ENCODE peak calls at places on chromosomes 3 and 15, in eight cellular contexts. O is GM12865, V is AG04450, P is fibroblast of mammary gland, D is ovary, R is dorsolateral prefrontal cortex, B is stomach, I is A549. M is an unnamed sample.

GRCh38 chr15:60555814-60556213 is 76.9 kb upstream of the ICE2 start:
- DNase-seq in I (no peak), O (peak), B (no peak), D (no peak), P (no peak), R (no peak), V (no peak), M (no peak)

GRCh38 chr3:197736010-197736490 is 654 bp downstream of the RUBCN start:
- DNase-seq in V (no peak), B (peak), D (no peak), R (no peak), O (peak), I (peak), P (no peak), M (peak)

GRCh38 chr3:52021869-52022268 is 26.2 kb upstream of the RPL29 start:
- DNase-seq in I (no peak), D (no peak), P (no peak), O (peak), R (peak), V (no peak), B (no peak), M (no peak)

GRCh38 chr3:26449996-26450395 is 172.6 kb upstream of the LRRC3B start:
- DNase-seq in I (no peak), B (no peak), D (no peak), V (no peak), P (no peak), R (no peak), O (no peak), M (no peak)

GRCh38 chr15:78437107-78437761 is 782 bp upstream of the IREB2 start:
- DNase-seq in O (no peak), V (no peak), P (no peak), R (no peak), B (no peak), D (no peak), I (peak), M (no peak)

GRCh38 chr3:119702530-119703527 is at the start of gene CFAP91:
- DNase-seq in R (peak), B (peak), I (peak), V (peak), P (peak), O (peak), D (peak), M (peak)

GRCh38 chr3:41328916-41329315 is 129.6 kb downstream of the CTNNB1 start:
- DNase-seq in B (no peak), V (no peak), I (no peak), R (no peak), O (no peak), D (no peak), P (peak), M (peak)

GRCh38 chr15:39748276-39748675 is 34.4 kb downstream of the FSIP1 start:
- DNase-seq in V (no peak), R (no peak), P (peak), B (no peak), D (no peak), O (no peak), I (no peak), M (peak)

DNA sequence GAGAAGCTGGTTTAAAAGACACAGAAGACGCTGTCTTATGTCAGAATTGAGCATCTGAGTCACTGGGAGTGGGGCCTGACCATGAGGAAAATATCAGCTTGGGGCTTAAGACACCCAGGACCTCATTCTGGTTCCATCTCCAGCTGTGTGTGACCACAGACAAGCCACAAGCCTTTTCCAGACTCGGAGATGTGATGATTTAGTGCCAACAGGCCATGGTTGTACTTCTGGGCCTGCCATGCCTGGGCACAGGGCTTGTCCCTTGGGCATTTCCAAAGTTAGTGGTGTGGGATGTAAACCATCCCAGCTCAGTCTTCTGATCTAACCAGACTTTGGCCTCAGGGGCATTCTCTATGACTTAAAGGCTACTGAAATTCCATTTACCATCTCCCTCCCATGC is 269.8 kb downstream of the RYR3 start:
- DNase-seq in P (peak), B (no peak), R (no peak), I (no peak), V (no peak), D (no peak), O (no peak), M (no peak)
- TF ChIP-seq CTCF in P (no peak), B (no peak), R (no peak), I (no peak), V (no peak), D (no peak), O (no peak), M (no peak)

GRCh38 chr3:12946134-12946533 is 104.8 kb upstream of the RPL32 start:
- DNase-seq in I (no peak), R (no peak), V (no peak), B (no peak), O (no peak), D (no peak), P (no peak), M (no peak)

GRCh38 chr3:12946661-12947316 is 105.4 kb upstream of the RPL32 start:
- DNase-seq in I (no peak), R (no peak), O (no peak), B (no peak), V (no peak), D (no peak), P (no peak), M (no peak)

GRCh38 chr3:12948891-12949711 is 107.7 kb upstream of the RPL32 start:
- DNase-seq in P (peak), V (no peak), R (no peak), I (no peak), O (peak), D (no peak), B (no peak), M (peak)

GRCh38 chr3:12948371-12948770 is 107.0 kb upstream of the RPL32 start:
- DNase-seq in B (no peak), O (no peak), V (no peak), P (peak), R (no peak), I (no peak), D (no peak), M (no peak)

DNA sequence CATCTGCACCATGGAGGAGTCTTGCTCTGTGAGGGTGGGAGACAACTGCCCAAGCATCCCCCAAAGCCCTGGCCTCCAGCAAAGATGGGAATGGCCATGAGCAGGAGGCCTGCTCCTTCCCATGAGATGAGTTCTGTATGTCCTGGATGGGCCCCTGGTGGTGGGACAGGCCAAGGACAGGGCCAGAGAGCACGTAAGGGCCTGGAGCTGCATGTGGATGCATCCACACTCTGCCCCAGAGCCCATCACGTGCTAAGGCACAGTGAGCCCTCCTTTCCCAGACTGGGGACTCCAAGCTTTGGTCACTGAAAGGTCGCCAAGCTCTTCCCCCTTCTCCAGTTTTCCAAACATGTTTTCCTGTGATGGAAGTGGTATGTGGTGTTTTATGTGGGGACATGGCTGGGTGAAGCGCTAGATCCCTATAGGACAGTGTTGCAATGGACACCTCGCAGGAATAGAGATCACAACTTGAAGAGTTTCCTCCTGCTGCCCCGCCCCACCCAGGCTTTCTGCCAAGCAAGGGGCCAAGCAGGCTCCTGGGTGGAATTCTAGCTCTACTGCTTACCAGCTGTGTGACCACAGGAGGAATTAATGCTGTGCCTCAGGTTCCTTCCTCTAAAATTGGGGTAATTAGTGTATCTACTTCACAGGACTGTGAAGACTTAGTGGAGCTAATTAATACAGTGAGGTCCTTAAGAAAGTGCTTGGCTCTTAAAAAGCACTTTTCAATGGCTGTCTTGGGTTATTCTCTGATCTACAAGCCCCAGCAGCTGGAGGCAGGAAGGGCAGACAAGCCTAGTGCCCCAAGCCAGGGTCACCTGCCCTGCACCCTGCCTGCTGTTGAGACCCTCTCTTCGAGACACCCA is 106.4 kb upstream of the RPL32 start:
- DNase-seq in D (peak), R (no peak), P (peak), I (peak), B (peak), V (peak), O (no peak), M (peak)
- H3K4me3 ChIP-seq in D (no peak), R (no peak), P (no peak), I (no peak), B (no peak), V (no peak), O (no peak), M (no peak)

DNA sequence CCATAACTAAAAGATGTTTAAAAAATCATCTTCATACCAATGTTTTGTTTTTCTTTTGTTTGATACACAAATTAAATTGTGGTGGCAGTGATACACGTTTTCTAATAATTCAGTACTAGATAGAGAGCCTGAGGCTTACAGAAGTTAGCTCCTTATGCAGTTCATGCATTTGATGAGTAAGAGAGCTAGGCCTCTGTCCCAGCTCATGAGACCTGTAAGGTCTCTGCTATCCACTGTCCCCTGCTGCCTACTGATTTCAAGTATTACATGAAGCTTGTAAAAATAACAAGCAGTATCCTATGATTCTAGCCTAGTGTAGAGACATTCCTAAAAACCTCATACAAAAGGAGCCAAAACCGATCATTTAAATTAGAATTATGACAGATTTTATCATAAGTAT is 144.5 kb downstream of the MBNL1 start:
- DNase-seq in B (no peak), I (no peak), P (peak), V (no peak), D (no peak), O (no peak), R (no peak), M (no peak)
- TF ChIP-seq CTCF in B (no peak), I (no peak), P (no peak), V (no peak), D (no peak), O (no peak), R (no peak), M (no peak)

DNA sequence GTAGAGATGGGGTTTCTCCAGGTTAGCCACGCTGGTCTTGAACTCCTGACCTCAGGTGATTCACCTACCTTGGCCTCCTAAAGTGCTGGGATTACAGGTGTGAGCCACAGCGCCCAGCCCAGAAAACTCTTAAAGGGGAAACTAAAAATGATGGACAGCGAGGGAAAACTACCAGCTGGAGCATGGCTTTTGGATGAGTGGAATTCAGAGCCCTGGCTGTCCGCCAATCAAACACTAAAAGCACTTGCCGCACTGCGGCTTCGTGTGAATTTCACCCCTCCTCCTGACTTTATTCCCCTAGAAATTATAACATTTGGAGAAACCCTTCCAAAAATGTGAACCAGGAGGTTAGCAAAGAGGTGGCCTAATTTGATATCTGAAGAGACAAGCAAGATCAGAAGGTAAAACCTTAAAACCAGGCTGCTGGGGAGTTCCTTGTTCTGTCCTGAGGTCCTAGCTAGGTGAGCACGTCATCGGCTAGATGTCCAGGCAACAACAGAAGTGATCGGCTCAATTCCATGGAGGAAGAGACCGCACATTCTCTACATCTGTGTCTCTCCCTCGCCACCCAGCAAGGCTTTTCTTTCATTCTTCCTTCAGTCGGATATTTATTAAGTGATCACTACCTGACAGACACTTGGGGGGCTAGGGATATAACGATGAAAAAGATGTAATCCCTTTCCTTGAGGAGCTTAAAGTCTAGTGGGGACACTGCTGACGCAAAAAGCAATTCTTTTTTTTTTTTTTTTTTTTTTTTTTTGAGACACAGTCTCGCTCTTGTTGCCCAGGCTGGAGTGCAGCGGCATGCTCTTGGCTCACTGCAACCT is 1.7 kb downstream of the TM4SF19 start:
- DNase-seq in I (no peak), V (no peak), R (no peak), P (peak), O (no peak), B (no peak), D (no peak), M (no peak)
- H3K4me3 ChIP-seq in I (peak), V (no peak), R (no peak), P (no peak), O (no peak), B (no peak), D (no peak), M (no peak)

GRCh38 chr3:63232764-63233396 is 45.2 kb upstream of the SYNPR start:
- DNase-seq in R (no peak), P (peak), B (no peak), I (no peak), V (no peak), D (no peak), O (no peak), M (peak)
- TF ChIP-seq CTCF in R (peak), P (peak), B (no peak), I (peak), V (peak), D (no peak), O (no peak), M (peak)

DNA sequence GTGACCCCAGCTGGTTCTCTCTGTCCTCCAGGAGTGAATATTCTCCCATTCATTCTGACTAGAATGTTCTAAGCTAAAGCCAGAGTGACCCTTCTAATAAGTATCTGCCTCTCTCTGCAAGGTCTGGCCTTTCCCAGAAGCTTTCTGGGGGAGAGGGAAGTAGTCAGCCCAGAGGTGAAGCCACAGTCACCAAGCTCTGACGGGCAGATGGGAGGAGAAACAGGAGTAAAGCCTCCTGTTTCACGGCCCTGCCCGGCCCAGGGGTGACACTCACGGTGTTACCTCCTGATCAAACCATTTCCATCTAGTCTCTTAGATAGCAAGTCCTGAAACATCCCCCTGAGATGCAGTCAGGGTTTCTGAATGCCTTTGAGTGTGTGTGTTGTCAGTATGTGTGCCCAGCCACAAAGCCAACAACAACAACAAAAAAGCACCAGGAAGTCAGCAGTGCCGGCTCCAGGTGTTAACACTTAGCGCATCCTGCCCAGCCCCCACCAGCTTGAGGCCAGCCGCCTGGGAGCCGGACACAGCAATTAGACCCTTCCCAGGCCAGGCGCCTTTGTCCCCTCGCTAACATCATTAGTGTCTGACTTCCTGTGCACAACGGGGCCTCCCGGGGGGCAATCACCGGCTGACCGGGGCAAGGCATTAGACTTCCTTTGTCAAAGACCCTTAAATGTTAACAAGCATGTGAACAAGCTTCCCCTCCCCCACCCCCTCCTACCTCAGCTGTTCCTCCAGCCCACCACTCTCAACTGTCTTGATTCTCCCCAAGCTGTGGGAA is 34.5 kb downstream of the IL17RD start:
- DNase-seq in D (no peak), R (no peak), P (no peak), V (no peak), B (no peak), O (peak), I (no peak), M (peak)
- H3K4me3 ChIP-seq in D (no peak), R (no peak), P (no peak), V (no peak), B (no peak), O (no peak), I (no peak), M (no peak)

DNA sequence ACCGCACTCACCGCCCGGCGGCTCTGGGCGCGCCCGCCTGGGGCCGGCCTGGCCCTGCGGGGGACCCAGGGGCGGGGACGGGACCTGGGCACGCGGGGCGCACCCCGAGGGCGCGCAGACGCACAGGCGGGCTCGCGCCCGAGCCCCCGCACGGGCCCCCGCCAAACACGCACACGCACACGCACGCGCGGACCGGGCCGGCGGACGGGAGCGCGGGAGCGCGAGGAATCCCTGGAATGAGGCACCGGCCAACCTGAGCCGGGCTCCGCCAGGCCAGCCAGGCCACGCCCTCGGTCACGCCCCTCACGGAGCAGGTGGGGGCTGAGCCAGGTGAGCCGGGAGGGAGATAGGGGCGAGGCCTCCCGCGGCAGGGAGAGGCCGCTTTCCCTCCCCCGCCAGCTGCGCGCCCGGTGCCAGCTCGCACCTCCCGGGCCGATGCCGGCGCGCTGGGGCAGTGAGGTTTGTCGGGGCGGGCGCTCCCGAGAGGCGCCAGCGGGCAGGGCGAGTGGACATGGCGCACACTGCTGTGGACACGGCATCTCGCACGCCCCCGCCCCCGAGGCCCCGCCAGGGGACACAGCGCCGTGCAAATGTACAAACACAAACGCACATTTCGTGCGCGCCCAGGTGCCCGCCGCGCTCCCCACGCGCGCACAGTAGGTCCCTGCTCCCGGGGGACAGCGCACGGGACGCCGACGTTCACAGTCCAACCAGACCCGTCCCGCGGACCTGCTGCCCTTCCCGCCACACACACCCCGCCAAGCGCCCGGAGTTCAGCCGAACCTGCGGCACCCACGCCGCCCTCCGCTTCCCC is 75.9 kb upstream of the VGLL4 start:
- DNase-seq in D (peak), P (no peak), I (peak), B (peak), O (peak), V (no peak), R (peak), M (peak)
- TF ChIP-seq CTCF in D (no peak), P (no peak), I (no peak), B (no peak), O (no peak), V (no peak), R (no peak), M (no peak)

DNA sequence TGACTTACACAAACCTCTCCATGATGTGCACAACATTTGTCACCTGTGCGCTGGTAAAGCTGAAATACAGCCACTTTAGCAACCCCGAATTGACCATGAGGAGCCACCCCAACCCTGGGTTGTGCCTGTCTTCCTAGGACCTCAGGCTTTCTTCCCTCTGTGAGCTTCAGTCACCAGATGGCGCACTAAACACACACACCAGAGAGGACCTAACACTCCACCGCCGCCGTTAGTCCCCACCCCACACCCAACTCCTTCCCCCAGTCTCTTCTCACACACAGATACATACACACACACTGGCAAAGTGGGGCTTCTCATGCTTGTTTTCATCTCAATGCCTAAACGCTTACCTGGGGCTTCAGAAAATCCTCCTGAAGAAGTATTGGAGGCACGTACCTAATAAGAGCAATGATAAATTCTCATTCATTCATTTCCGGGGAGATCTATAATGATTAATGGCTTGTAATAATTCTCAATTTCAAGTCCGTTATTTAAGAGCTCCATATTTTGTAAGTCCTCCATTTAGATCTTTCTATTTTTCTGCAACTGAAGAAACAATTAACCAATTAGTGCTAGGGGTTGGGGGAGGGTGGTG is 2.1 kb upstream of the CCDC80 start:
- DNase-seq in O (peak), P (peak), B (peak), V (peak), I (peak), D (peak), R (peak), M (peak)
- H3K4me3 ChIP-seq in O (no peak), P (peak), B (no peak), V (peak), I (peak), D (no peak), R (no peak), M (no peak)

M was measured in cardiac fibroblast.